ENCODE peak calls at places on chromosomes 13 and 19, in eight cellular contexts. M is ovary; X is cardiac muscle cell; L is mesothelial cell of epicardium; G is stimulated activated CD4-positive, alpha-beta T cell treated with anti-CD3 and anti-CD28 coated beads, Interleukin-12 subunit alpha, Interleukin-12 subunit beta, amount 100 ng/mL, for 24 hours; Z is glutamatergic neuron; N is psoas muscle; P is anterior cingulate cortex. O is an unnamed sample.
A peak's percentile ranks its signal among the peaks of the same experiment; 100 is the strongest.

GRCh38 chr13:27034678-27035111 is 136.9 kb downstream of the USP12 start:
- DNase-seq in Z (no peak), P (peak; percentile 30), N (no peak), X (peak; percentile 25), L (no peak), G (no peak), M (no peak), O (no peak)

GRCh38 chr19:12948597-12949362 is 3.1 kb downstream of the RAD23A start:
- DNase-seq in M (no peak), L (no peak), X (no peak), G (no peak), N (no peak), Z (no peak), P (no peak), O (no peak)

GRCh38 chr19:32471811-32472210 is 66.2 kb downstream of the DPY19L3 start:
- DNase-seq in X (no peak), P (no peak), M (no peak), Z (no peak), L (no peak), N (no peak), G (no peak), O (no peak)

GRCh38 chr19:14408641-14409120 is 10.5 kb downstream of the DDX39A start:
- DNase-seq in Z (no peak), L (no peak), M (no peak), X (peak; percentile 33), G (no peak), P (no peak), N (no peak), O (no peak)

GRCh38 chr19:48999481-49000325 is 6.0 kb downstream of the RUVBL2 start:
- DNase-seq in X (peak; percentile 80), N (peak; percentile 78), M (no peak), G (no peak), P (no peak), Z (peak; percentile 87), L (peak; percentile 71), O (peak; percentile 18)

GRCh38 chr13:29771247-29771646 is 79.2 kb downstream of the UBL3 start:
- DNase-seq in P (no peak), X (peak; percentile 57), L (no peak), N (no peak), G (no peak), Z (no peak), M (no peak), O (no peak)

GRCh38 chr19:18593367-18594095 is 4.9 kb downstream of the REX1BD start:
- DNase-seq in G (no peak), M (no peak), L (no peak), X (no peak), P (no peak), Z (no peak), N (no peak), O (no peak)

GRCh38 chr13:65593298-65593874 is 1636.8 kb downstream of the PCDH9 start:
- DNase-seq in Z (no peak), X (no peak), L (no peak), M (no peak), G (no peak), P (no peak), N (no peak), O (no peak)

GRCh38 chr13:54004026-54004699 is 975.5 kb downstream of the OLFM4 start:
- DNase-seq in P (no peak), Z (no peak), M (no peak), N (no peak), G (no peak), L (no peak), X (no peak), O (no peak)

GRCh38 chr19:18699403-18700054 is 16.0 kb downstream of the CRTC1 start:
- DNase-seq in M (no peak), X (no peak), G (no peak), Z (no peak), L (no peak), P (no peak), N (no peak), O (no peak)

GRCh38 chr13:22061371-22061805 is 390.5 kb downstream of the FGF9 start:
- DNase-seq in P (no peak), M (no peak), X (no peak), G (peak; percentile 37), Z (no peak), L (no peak), N (no peak), O (peak; percentile 61)

GRCh38 chr13:78655007-78655406 is 3.9 kb downstream of the OBI1 start:
- DNase-seq in N (no peak), P (no peak), M (no peak), L (no peak), G (no peak), Z (no peak), X (no peak), O (no peak)

GRCh38 chr13:74388626-74389025 is 254.4 kb upstream of the KLF12 start:
- DNase-seq in L (no peak), Z (no peak), X (no peak), M (no peak), N (no peak), P (no peak), G (no peak), O (no peak)

GRCh38 chr13:110711778-110712070 is 1.8 kb upstream of the ING1 start:
- DNase-seq in P (no peak), L (no peak), M (no peak), G (no peak), Z (no peak), X (peak; percentile 30), N (no peak), O (no peak)

GRCh38 chr13:46571189-46571901 is 18.4 kb downstream of the LRCH1 start:
- DNase-seq in N (no peak), P (no peak), G (no peak), M (no peak), X (peak; percentile 56), Z (no peak), L (no peak), O (no peak)

GRCh38 chr13:84571264-84571663 is 689.0 kb upstream of the SLITRK1 start:
- DNase-seq in Z (no peak), L (no peak), G (no peak), N (no peak), M (no peak), P (no peak), X (no peak), O (no peak)

GRCh38 chr13:20609145-20609544 is 42.2 kb downstream of the IFT88 start:
- DNase-seq in G (no peak), X (peak; percentile 72), N (no peak), M (no peak), P (no peak), L (no peak), Z (no peak), O (no peak)

GRCh38 chr13:42394361-42395065 is 122.6 kb downstream of the AKAP11 start:
- DNase-seq in N (no peak), G (no peak), M (no peak), Z (no peak), P (no peak), L (no peak), X (no peak), O (no peak)

GRCh38 chr19:32396046-32396652 is 9.4 kb upstream of the DPY19L3 start:
- DNase-seq in L (no peak), X (no peak), N (no peak), G (no peak), M (no peak), P (no peak), Z (no peak), O (no peak)

GRCh38 chr19:13803038-13803437 is 7.8 kb downstream of the ZSWIM4 start:
- DNase-seq in M (no peak), X (no peak), Z (no peak), P (no peak), L (no peak), N (no peak), G (no peak), O (no peak)

GRCh38 chr13:61148211-61148610 is 267.4 kb downstream of the PCDH20 start:
- DNase-seq in Z (no peak), X (no peak), P (no peak), L (no peak), M (no peak), N (no peak), G (no peak), O (no peak)

GRCh38 chr13:51806571-51806970 is 2.6 kb upstream of the DHRS12 start:
- DNase-seq in L (no peak), N (no peak), P (no peak), M (no peak), G (no peak), X (peak; percentile 34), Z (no peak), O (no peak)

GRCh38 chr13:34302596-34302995 is 484.6 kb downstream of the RFC3 start:
- DNase-seq in M (no peak), X (no peak), L (no peak), P (no peak), G (no peak), N (no peak), Z (no peak), O (no peak)

GRCh38 chr13:95100525-95101121 is 200.6 kb downstream of the ABCC4 start:
- DNase-seq in N (no peak), Z (no peak), L (no peak), G (no peak), M (no peak), P (no peak), X (no peak), O (no peak)